ENCODE peak calls at places on chromosome 7, in eight cellular contexts. S, J, A, Q, U, T, E and O are unnamed samples. For H3K4me1, the result is how much of the 10 kb centered on the place peaks cover.

GRCh38 chr7:139734395-139734794 is 43.4 kb downstream of the HIPK2 start:
- DNase-seq in S (no peak), J (peak), A (no peak), Q (peak), U (no peak), T (no peak), E (no peak), O (no peak)

GRCh38 chr7:51229620-51230323 is 86.8 kb downstream of the COBL start:
- DNase-seq in S (no peak), J (no peak), A (no peak), Q (no peak), U (no peak), T (no peak), E (no peak), O (no peak)

GRCh38 chr7:139762886-139763285 is 14.9 kb downstream of the HIPK2 start:
- DNase-seq in S (no peak), J (no peak), A (no peak), Q (peak), U (no peak), T (no peak), E (no peak), O (no peak)

GRCh38 chr7:51314041-51314440 is 2.6 kb downstream of the COBL start:
- DNase-seq in S (no peak), J (no peak), A (no peak), Q (no peak), U (no peak), T (no peak), E (no peak), O (no peak)

GRCh38 chr7:155299539-155300202 is 2.0 kb downstream of the INSIG1 start:
- DNase-seq in S (no peak), J (no peak), A (peak), Q (no peak), U (no peak), T (no peak), E (no peak), O (peak)

GRCh38 chr7:98536803-98537202 is 80.3 kb upstream of the NPTX2 start:
- DNase-seq in S (no peak), J (no peak), A (no peak), Q (no peak), U (no peak), T (no peak), E (no peak), O (no peak)

GRCh38 chr7:29619848-29620247 is 56.2 kb downstream of the PRR15 start:
- DNase-seq in S (no peak), J (no peak), A (no peak), Q (no peak), U (no peak), T (no peak), E (no peak), O (no peak)

GRCh38 chr7:132361146-132361545 is 215.1 kb downstream of the PLXNA4 start:
- DNase-seq in S (no peak), J (no peak), A (no peak), Q (no peak), U (no peak), T (no peak), E (no peak), O (no peak)

GRCh38 chr7:76234931-76235441 is 33.3 kb downstream of the SRRM3 start:
- DNase-seq in S (no peak), J (peak), A (peak), Q (peak), U (peak), T (peak), E (peak), O (peak)

GRCh38 chr7:41730668-41731067 is 27.8 kb upstream of the INHBA start:
- DNase-seq in S (no peak), J (no peak), A (no peak), Q (peak), U (no peak), T (no peak), E (no peak), O (no peak)

GRCh38 chr7:121752706-121753105 is 120.3 kb upstream of the PTPRZ1 start:
- DNase-seq in S (no peak), J (no peak), A (no peak), Q (peak), U (no peak), T (no peak), E (no peak), O (no peak)

GRCh38 chr7:3893151-3893788 is 592.2 kb downstream of the SDK1 start:
- DNase-seq in S (no peak), J (no peak), A (no peak), Q (no peak), U (no peak), T (no peak), E (no peak), O (no peak)

GRCh38 chr7:151756076-151756731 is 120.7 kb downstream of the PRKAG2 start:
- DNase-seq in S (peak), J (peak), A (peak), Q (peak), U (peak), T (peak), E (peak), O (no peak)

GRCh38 chr7:151123485-151124204 is 37.4 kb downstream of the AGAP3 start:
- DNase-seq in S (peak), J (peak), A (peak), Q (peak), U (peak), T (peak), E (peak), O (peak)

GRCh38 chr7:51021906-51022570 is 239.3 kb upstream of the GRB10 start:
- DNase-seq in S (no peak), J (no peak), A (no peak), Q (no peak), U (no peak), T (no peak), E (no peak), O (no peak)

GRCh38 chr7:111789880-111790279 is 227.6 kb upstream of the IMMP2L start:
- DNase-seq in S (no peak), J (no peak), A (no peak), Q (no peak), U (no peak), T (no peak), E (no peak), O (no peak)

GRCh38 chr7:73622909-73623797 is 1.2 kb downstream of the MLXIPL start:
- DNase-seq in S (no peak), J (no peak), A (no peak), Q (peak), U (no peak), T (no peak), E (peak), O (no peak)

GRCh38 chr7:36784991-36785940 is 61.0 kb upstream of the AOAH start:
- DNase-seq in S (no peak), J (no peak), A (peak), Q (no peak), U (peak), T (peak), E (no peak), O (peak)

GRCh38 chr7:24829787-24830186 is 72.5 kb upstream of the GSDME start:
- DNase-seq in S (no peak), J (no peak), A (no peak), Q (no peak), U (no peak), T (no peak), E (no peak), O (no peak)

GRCh38 chr7:95874541-95875265 is 102.3 kb downstream of the DYNC1I1 start:
- DNase-seq in S (no peak), J (peak), A (no peak), Q (no peak), U (no peak), T (no peak), E (no peak), O (no peak)

GRCh38 chr7:24786306-24786705 is 29.0 kb upstream of the GSDME start:
- DNase-seq in S (no peak), J (no peak), A (no peak), Q (no peak), U (no peak), T (no peak), E (no peak), O (no peak)

GRCh38 chr7:154644366-154644765 is 358.6 kb downstream of the PAXIP1 start:
- DNase-seq in S (no peak), J (no peak), A (no peak), Q (no peak), U (no peak), T (no peak), E (no peak), O (no peak)

GRCh38 chr7:5229451-5230271 is 39.6 kb downstream of the WIPI2 start:
- DNase-seq in S (no peak), J (no peak), A (no peak), Q (no peak), U (no peak), T (no peak), E (no peak), O (no peak)
- H3K4me1 ChIP-seq in S (under half), J (under half), A (under half), Q (under half), U (under half), T (under half), E (under half), O (under half)

GRCh38 chr7:159197066-159197975 is 52.7 kb upstream of the VIPR2 start:
- DNase-seq in S (no peak), J (no peak), A (peak), Q (no peak), U (peak), T (peak), E (no peak), O (peak)

GRCh38 chr7:159193543-159193942 is 48.9 kb upstream of the VIPR2 start:
- DNase-seq in S (no peak), J (no peak), A (no peak), Q (no peak), U (no peak), T (no peak), E (no peak), O (no peak)

GRCh38 chr7:159198016-159198724 is 53.5 kb upstream of the VIPR2 start:
- DNase-seq in S (no peak), J (no peak), A (no peak), Q (no peak), U (no peak), T (no peak), E (no peak), O (peak)

GRCh38 chr7:159196584-159196983 is 51.9 kb upstream of the VIPR2 start:
- DNase-seq in S (no peak), J (no peak), A (no peak), Q (no peak), U (no peak), T (peak), E (no peak), O (no peak)

DNA sequence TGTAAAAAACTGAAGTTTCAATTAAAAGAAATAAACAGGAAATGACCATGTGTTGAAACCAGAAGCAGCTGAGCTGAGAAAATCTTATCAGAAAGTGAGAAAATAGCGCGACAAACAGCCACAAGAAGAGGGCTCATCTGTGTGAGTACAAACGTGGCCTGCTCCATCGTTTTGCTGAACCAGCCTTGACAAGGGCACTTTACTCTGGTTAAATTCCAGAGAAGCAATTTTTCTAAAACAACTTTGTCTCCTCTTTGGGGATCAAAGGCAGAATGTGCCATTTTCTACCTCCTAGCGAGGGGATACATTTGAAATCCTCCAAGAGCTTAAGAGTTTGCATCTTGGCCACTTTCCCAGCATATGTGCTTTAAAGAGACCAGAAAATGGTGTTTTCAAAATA is 51.3 kb upstream of the VIPR2 start:
- DNase-seq in S (no peak), J (no peak), A (no peak), Q (no peak), U (no peak), T (peak), E (no peak), O (peak)
- H3K4me1 ChIP-seq in S (under half), J (under half), A (under half), Q (under half), U (under half), T (under half), E (under half), O (under half)

GRCh38 chr7:71472962-71473361 is 341.0 kb downstream of the GALNT17 start:
- DNase-seq in S (no peak), J (no peak), A (no peak), Q (no peak), U (no peak), T (no peak), E (no peak), O (no peak)

GRCh38 chr7:71470948-71471347 is 339.0 kb downstream of the GALNT17 start:
- DNase-seq in S (no peak), J (no peak), A (no peak), Q (no peak), U (no peak), T (no peak), E (no peak), O (no peak)

GRCh38 chr7:71479231-71479630 is 347.3 kb downstream of the GALNT17 start:
- DNase-seq in S (no peak), J (no peak), A (no peak), Q (no peak), U (no peak), T (no peak), E (no peak), O (no peak)

GRCh38 chr7:71477441-71477840 is 345.5 kb downstream of the GALNT17 start:
- DNase-seq in S (no peak), J (no peak), A (no peak), Q (no peak), U (no peak), T (no peak), E (no peak), O (no peak)

GRCh38 chr7:71473366-71473967 is 341.5 kb downstream of the GALNT17 start:
- DNase-seq in S (no peak), J (no peak), A (no peak), Q (no peak), U (no peak), T (no peak), E (no peak), O (no peak)
- H3K4me1 ChIP-seq in S (under half), J (under half), A (under half), Q (under half), U (under half), T (under half), E (under half), O (under half)

GRCh38 chr7:157089100-157089510 is 49.6 kb upstream of the UBE3C start:
- DNase-seq in S (no peak), J (no peak), A (no peak), Q (no peak), U (no peak), T (no peak), E (no peak), O (no peak)
- H3K4me1 ChIP-seq in S (under half), J (under half), A (under half), Q (under half), U (under half), T (under half), E (under half), O (under half)

GRCh38 chr7:44616545-44616944 is 10.1 kb downstream of the OGDH start:
- DNase-seq in S (no peak), J (no peak), A (no peak), Q (no peak), U (no peak), T (no peak), E (no peak), O (no peak)
- H3K4me1 ChIP-seq in S (half or more), J (under half), A (under half), Q (under half), U (under half), T (under half), E (under half), O (under half)

GRCh38 chr7:27131390-27131819 is 848 bp upstream of the HOXA4 start:
- DNase-seq in S (no peak), J (no peak), A (no peak), Q (no peak), U (no peak), T (no peak), E (no peak), O (no peak)
- H3K4me1 ChIP-seq in S (under half), J (half or more), A (under half), Q (under half), U (under half), T (under half), E (under half), O (under half)

DNA sequence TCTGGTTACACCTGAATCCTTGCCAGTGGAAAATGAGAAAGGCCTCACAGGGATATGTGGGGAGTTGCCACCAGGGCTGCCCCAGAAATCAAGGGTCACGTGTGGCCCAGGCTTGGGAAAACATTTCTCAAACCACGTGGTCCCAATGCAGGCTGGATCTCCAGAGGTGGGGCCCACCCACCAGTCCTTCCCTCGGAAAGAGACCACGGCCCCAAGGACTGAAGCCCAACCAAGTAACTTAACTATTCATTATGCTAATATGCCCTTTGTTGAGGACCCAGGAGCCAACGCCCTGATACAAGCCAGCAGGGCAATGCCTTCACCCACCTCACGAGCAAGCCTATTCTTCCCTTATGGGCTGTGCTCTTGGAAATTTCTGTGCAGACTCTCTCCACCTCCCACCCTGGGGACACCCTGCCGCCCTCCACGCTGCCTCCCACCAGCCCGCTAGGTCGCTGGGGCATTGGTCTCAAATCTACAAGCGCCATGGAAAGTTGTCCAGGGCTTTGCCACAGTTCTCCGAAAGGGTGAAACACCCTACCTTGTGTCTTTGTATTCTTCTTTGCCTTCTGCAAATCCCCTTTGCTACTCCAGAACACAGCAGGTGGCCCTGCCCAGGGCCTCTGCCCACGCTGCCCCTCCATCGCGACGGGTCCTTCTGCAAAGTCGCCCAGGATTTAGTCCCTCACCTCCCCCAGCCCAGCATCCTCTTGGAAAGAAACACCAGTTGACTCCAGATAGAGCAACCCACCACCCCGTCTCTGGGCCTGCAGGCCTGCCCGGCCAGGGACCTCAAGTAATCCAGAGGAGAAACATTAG is 8.8 kb downstream of the TNS3 start:
- DNase-seq in S (no peak), J (no peak), A (no peak), Q (no peak), U (no peak), T (no peak), E (no peak), O (no peak)
- H3K4me1 ChIP-seq in S (half or more), J (half or more), A (under half), Q (half or more), U (under half), T (under half), E (half or more), O (under half)

GRCh38 chr7:69674701-69675182 is 76.5 kb downstream of the AUTS2 start:
- DNase-seq in S (no peak), J (no peak), A (no peak), Q (no peak), U (no peak), T (no peak), E (no peak), O (no peak)
- H3K4me1 ChIP-seq in S (under half), J (under half), A (under half), Q (under half), U (under half), T (under half), E (under half), O (under half)

GRCh38 chr7:2735744-2736143 is 47.7 kb downstream of the AMZ1 start:
- DNase-seq in S (no peak), J (no peak), A (no peak), Q (no peak), U (no peak), T (no peak), E (peak), O (no peak)

GRCh38 chr7:2734761-2735571 is 47.0 kb downstream of the AMZ1 start:
- DNase-seq in S (no peak), J (no peak), A (no peak), Q (no peak), U (no peak), T (peak), E (peak), O (no peak)

GRCh38 chr7:2738110-2738509 is 50.1 kb downstream of the AMZ1 start:
- DNase-seq in S (no peak), J (no peak), A (no peak), Q (peak), U (no peak), T (no peak), E (peak), O (no peak)

GRCh38 chr7:2734084-2734601 is 46.1 kb downstream of the AMZ1 start:
- DNase-seq in S (no peak), J (no peak), A (no peak), Q (no peak), U (no peak), T (peak), E (peak), O (no peak)

DNA sequence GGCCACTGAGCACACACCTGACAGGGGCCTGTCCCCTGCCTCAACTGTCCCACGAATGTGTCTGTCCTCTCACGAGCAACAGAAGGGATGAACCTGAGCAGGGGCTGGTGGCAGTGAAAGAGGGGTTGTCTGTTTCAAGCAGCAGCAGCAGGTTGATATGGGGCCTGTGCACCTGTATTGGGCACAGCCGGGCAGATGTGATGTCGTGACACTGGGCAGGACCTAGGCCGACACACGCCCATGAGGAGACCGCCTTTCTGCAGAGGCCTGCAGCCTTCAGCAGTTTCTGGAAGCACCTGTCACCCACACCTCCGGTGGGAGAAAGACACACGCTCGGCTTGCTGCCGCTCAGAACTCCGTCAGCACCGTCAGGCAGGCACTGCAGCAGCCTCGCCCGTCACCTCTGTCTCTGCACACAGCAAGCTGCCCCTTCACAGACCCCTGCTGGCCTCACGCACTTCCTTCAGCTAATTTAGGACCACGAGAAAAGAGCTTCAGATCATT is 48.5 kb downstream of the AMZ1 start:
- DNase-seq in S (no peak), J (no peak), A (no peak), Q (no peak), U (no peak), T (no peak), E (peak), O (no peak)
- H3K4me1 ChIP-seq in S (under half), J (under half), A (under half), Q (under half), U (under half), T (under half), E (under half), O (under half)

DNA sequence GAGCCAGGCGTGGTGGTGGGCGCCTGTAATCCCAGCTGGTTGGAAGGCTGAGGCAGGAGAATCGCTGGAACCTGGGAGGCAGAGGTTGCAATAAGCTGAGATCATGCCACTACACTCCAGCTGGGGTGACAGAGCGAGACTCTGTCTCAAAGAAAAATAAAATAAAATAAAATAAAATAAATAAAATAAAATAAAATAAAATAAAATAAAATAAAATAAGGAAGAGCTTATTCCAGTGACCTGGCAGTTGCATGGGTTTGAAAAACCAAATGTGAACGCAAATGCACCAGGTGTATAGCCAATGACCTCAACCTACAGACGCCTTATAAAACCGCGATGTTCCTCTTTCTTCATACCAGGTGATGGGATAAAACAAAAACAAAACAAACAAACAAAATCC is 995.7 kb downstream of the TYW1 start:
- DNase-seq in S (no peak), J (no peak), A (no peak), Q (no peak), U (no peak), T (no peak), E (no peak), O (no peak)
- H3K4me1 ChIP-seq in S (under half), J (under half), A (under half), Q (under half), U (under half), T (under half), E (under half), O (under half)